ENCODE peak calls at places on chromosomes 11 and 22, in nine cellular contexts. V, T, X, H, N, O, S, M and C are unnamed samples.

GRCh38 chr11:128235446-128235845 is 351.9 kb downstream of the ETS1 start:
- DNase-seq in O (no peak), T (no peak), N (no peak), S (no peak), H (no peak), M (no peak), V (no peak), X (peak; percentile 9), C (no peak)

GRCh38 chr11:12114487-12115033 is 4.2 kb downstream of the MICAL2 start:
- DNase-seq in O (peak; percentile 52), N (no peak), V (no peak), S (no peak), T (no peak), H (no peak), M (no peak), X (no peak), C (no peak)

GRCh38 chr11:70643642-70644041 is 245.3 kb downstream of the CTTN start:
- DNase-seq in T (no peak), M (no peak), H (no peak), O (no peak), V (no peak), N (no peak), S (no peak), X (no peak), C (no peak)

GRCh38 chr22:50606126-50606525 is 5.5 kb downstream of the MAPK8IP2 start:
- DNase-seq in X (no peak), N (no peak), O (no peak), V (no peak), M (no peak), T (no peak), S (no peak), H (no peak), C (no peak)

GRCh38 chr11:35289821-35290220 is 129.5 kb downstream of the SLC1A2 start:
- DNase-seq in S (no peak), M (no peak), T (no peak), X (peak; percentile 40), H (no peak), N (no peak), O (peak; percentile 48), V (no peak), C (no peak)

GRCh38 chr11:73372371-73372993 is 3.7 kb upstream of the RELT start:
- DNase-seq in O (peak; percentile 31), S (no peak), M (no peak), V (no peak), N (no peak), X (peak; percentile 44), T (no peak), H (no peak), C (no peak)

GRCh38 chr22:50269573-50270301 is 443 bp downstream of the MAPK11 start:
- DNase-seq in V (no peak), H (no peak), M (no peak), O (peak; percentile 51), T (peak; percentile 33), N (peak; percentile 15), S (peak; percentile 56), X (peak; percentile 27), C (peak; percentile 13)

GRCh38 chr22:27525711-27526110 is 275.8 kb downstream of the MN1 start:
- DNase-seq in S (no peak), N (no peak), M (no peak), T (no peak), O (no peak), V (no peak), X (no peak), H (no peak), C (no peak)

GRCh38 chr22:23376256-23376655 is 195.9 kb downstream of the BCR start:
- DNase-seq in H (no peak), N (no peak), M (no peak), S (no peak), V (no peak), X (peak; percentile 42), O (peak; percentile 20), T (no peak), C (no peak)

GRCh38 chr22:22684605-22685561 is 40.5 kb downstream of the GGTLC2 start:
- DNase-seq in M (no peak), T (no peak), N (no peak), V (no peak), H (no peak), X (peak; percentile 56), S (no peak), O (no peak), C (no peak)

GRCh38 chr11:64866173-64866491 is 12.3 kb downstream of the EHD1 start:
- DNase-seq in X (no peak), M (no peak), O (no peak), N (no peak), S (no peak), T (no peak), H (no peak), V (no peak), C (no peak)
- H3K27ac ChIP-seq in X (peak overlapping the region; percentile 49), M (no peak overlapping the region), O (no peak overlapping the region), N (peak overlapping the region; percentile 76), S (peak overlapping the region; percentile 94), T (peak overlapping the region; percentile 83), H (peak overlapping the region; percentile 96), V (peak overlapping the region; percentile 73), C (peak overlapping the region; percentile 75)

DNA sequence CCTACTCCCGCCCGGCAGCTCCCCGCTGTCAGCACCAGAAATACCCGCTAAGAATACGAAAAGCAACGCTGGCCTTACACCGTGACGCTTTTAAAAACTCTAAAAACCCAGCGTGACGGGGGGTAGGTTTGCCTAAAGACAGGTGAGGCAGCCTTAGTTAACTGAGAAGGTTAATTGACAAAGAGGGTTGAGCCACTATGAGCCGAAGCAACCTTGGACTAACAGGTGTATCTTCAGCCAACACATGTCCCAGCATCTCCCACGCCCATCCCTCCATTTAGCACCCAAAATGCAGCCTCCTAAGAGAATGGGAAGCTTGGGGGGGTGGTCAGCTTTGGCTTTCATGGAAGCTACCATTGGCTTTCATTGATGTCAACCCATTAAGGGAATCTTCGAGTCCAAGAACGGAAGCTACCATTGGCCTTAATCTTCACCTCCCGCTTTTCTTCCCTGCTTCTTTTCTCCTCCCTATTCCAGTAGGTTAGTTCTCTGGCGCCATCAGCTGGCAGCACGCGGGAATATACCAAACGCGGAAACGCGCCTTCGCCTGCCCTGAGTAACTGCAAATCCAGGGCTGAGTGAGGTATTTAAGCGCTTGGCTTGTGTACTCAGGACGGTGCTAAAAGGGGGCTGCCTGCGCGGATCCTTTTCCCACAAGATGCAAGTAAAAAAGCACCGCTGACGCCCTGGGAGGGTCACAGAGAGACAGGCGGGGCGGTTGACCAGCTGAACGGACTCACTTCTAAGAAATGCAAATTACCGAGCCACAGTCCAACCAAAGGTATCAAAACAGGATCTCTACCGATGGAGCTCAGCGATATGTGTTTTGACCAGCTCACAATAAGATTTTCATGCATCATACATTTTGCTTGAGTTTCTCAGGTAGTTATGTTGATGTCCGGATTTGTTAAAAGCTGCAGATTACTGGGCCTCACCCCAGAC is 38.5 kb upstream of the GLYATL1 start:
- DNase-seq in S (peak; percentile 64), T (no peak), M (peak; percentile 92), X (peak; percentile 96), N (no peak), V (no peak), O (peak; percentile 41), H (peak; percentile 71), C (no peak)
- H3K4me3 ChIP-seq in S (no peak overlapping the region), T (no peak overlapping the region), M (no peak overlapping the region), X (no peak overlapping the region), N (no peak overlapping the region), V (no peak overlapping the region), O (no peak overlapping the region), H (no peak overlapping the region), C (no peak overlapping the region)

GRCh38 chr11:61972112-61972795 is 4.8 kb upstream of the FTH1 start:
- DNase-seq in S (no peak), N (no peak), T (no peak), H (no peak), O (no peak), X (no peak), V (no peak), M (no peak), C (no peak)
- H3K9me3 ChIP-seq in S (no peaks in the 10 kb centered on the region), N (no peaks in the 10 kb centered on the region), T (no peaks in the 10 kb centered on the region), H (no peaks in the 10 kb centered on the region), O (no peaks in the 10 kb centered on the region), X (no peaks in the 10 kb centered on the region), V (no peaks in the 10 kb centered on the region), M (no peaks in the 10 kb centered on the region), C (no peaks in the 10 kb centered on the region)

GRCh38 chr22:36463783-36464184 is 17.7 kb downstream of the TXN2 start:
- DNase-seq in V (no peak), X (no peak), T (no peak), M (no peak), H (no peak), N (no peak), S (peak; percentile 68), O (peak; percentile 94), C (no peak)

GRCh38 chr22:36461665-36462474 is 19.6 kb downstream of the TXN2 start:
- DNase-seq in T (no peak), V (no peak), H (no peak), O (peak; percentile 67), M (no peak), X (peak; percentile 84), S (no peak), N (no peak), C (no peak)

GRCh38 chr22:36460202-36460601 is 21.2 kb downstream of the TXN2 start:
- DNase-seq in O (no peak), X (no peak), H (no peak), V (no peak), M (no peak), T (no peak), S (no peak), N (no peak), C (no peak)

GRCh38 chr22:36464715-36465231 is 16.7 kb downstream of the TXN2 start:
- DNase-seq in X (no peak), T (no peak), N (no peak), M (no peak), V (no peak), O (no peak), S (no peak), H (no peak), C (no peak)

GRCh38 chr22:36462475-36462790 is 19.0 kb downstream of the TXN2 start:
- DNase-seq in O (no peak), X (no peak), N (no peak), T (no peak), V (no peak), M (no peak), S (no peak), H (no peak), C (no peak)
- H3K27ac ChIP-seq in O (peak overlapping the region; percentile 59), X (peak overlapping the region; percentile 65), N (no peak overlapping the region), T (no peak overlapping the region), V (peak overlapping the region; percentile 88), M (no peak overlapping the region), S (peak overlapping the region; percentile 94), H (peak overlapping the region; percentile 94), C (no peak overlapping the region)

GRCh38 chr11:125901872-125902271 is 1.1 kb downstream of the PUS3 start:
- DNase-seq in T (no peak), N (no peak), X (no peak), M (no peak), H (no peak), S (no peak), V (no peak), O (no peak), C (no peak)
- H3K4me3 ChIP-seq in T (no peak overlapping the region), N (no peak overlapping the region), X (peak overlapping the region; percentile 90), M (peak overlapping the region; percentile 62), H (peak overlapping the region; percentile 54), S (peak overlapping the region; percentile 72), V (no peak overlapping the region), O (no peak overlapping the region), C (no peak overlapping the region)